ENCODE peak calls at places on chromosome 12, in eight cellular contexts. H is HCT116; G is T-helper 1 cell; V is CD8-positive, alpha-beta T cell; Y is NCI-H1417 treated with DMSO at 0.1 percent for 48 hours; L is LoVo; J is posterior vena cava; D is activated CD8-positive, alpha-beta memory T cell treated with anti-CD3 and anti-CD28 coated beads, Interleukin-2, amount 50 U/mL, for 48 hours. B is an unnamed sample.

GRCh38 chr12:124213606-124214347 is 81.1 kb upstream of the RFLNA start:
- DNase-seq in V (no peak), D (no peak), J (no peak), L (no peak), G (no peak), H (no peak), Y (no peak), B (no peak)

GRCh38 chr12:69779928-69780327 is 41.3 kb downstream of the RAB3IP start:
- DNase-seq in D (no peak), V (no peak), L (no peak), Y (no peak), J (no peak), H (peak), G (no peak), B (no peak)

GRCh38 chr12:81492131-81492720 is 266.9 kb downstream of the PPFIA2 start:
- DNase-seq in D (no peak), H (no peak), Y (no peak), V (no peak), L (no peak), G (no peak), J (no peak), B (no peak)

GRCh38 chr12:121388421-121388981 is 11.4 kb upstream of the RNF34 start:
- DNase-seq in H (no peak), J (no peak), V (no peak), D (no peak), Y (no peak), L (no peak), G (no peak), B (no peak)

GRCh38 chr12:105167346-105167745 is 59.8 kb downstream of the WASHC4 start:
- DNase-seq in G (no peak), V (no peak), J (no peak), D (no peak), Y (no peak), L (no peak), H (no peak), B (no peak)

GRCh38 chr12:1838994-1839365 is 18.6 kb downstream of the LRTM2 start:
- DNase-seq in J (peak), L (no peak), Y (no peak), D (no peak), H (no peak), G (no peak), V (no peak), B (no peak)

GRCh38 chr12:111434680-111435338 is 29.1 kb downstream of the SH2B3 start:
- DNase-seq in G (peak), V (peak), L (no peak), Y (no peak), H (no peak), J (no peak), D (peak), B (no peak)

GRCh38 chr12:132159555-132160003 is 15.3 kb downstream of the NOC4L start:
- DNase-seq in G (no peak), L (no peak), H (no peak), D (no peak), V (no peak), Y (no peak), J (peak), B (no peak)

GRCh38 chr12:106348411-106348810 is 9.1 kb upstream of the POLR3B start:
- DNase-seq in J (no peak), Y (no peak), L (no peak), H (no peak), D (no peak), G (no peak), V (no peak), B (no peak)

GRCh38 chr12:6037459-6037858 is 87.0 kb downstream of the VWF start:
- DNase-seq in D (no peak), G (no peak), V (no peak), Y (no peak), L (no peak), H (no peak), J (no peak), B (no peak)

GRCh38 chr12:113396200-113396599 is 7.5 kb downstream of the SDS start:
- DNase-seq in J (no peak), H (no peak), G (no peak), V (no peak), L (no peak), D (no peak), Y (no peak), B (no peak)

GRCh38 chr12:47267571-47267970 is 187.8 kb upstream of the AMIGO2 start:
- DNase-seq in J (no peak), G (no peak), H (no peak), V (no peak), L (no peak), D (no peak), Y (no peak), B (no peak)

GRCh38 chr12:56679834-56680575 is 8.1 kb downstream of the PTGES3 start:
- DNase-seq in Y (no peak), G (no peak), V (no peak), D (peak), H (no peak), J (peak), L (no peak), B (no peak)

GRCh38 chr12:17588968-17589367 is 501.0 kb downstream of the RERGL start:
- DNase-seq in V (no peak), Y (no peak), G (no peak), H (peak), D (no peak), J (no peak), L (peak), B (no peak)

GRCh38 chr12:68349921-68350606 is 17.9 kb upstream of the MDM1 start:
- DNase-seq in L (no peak), V (no peak), J (no peak), G (no peak), D (no peak), Y (peak), H (no peak), B (no peak)

GRCh38 chr12:49675137-49675536 is 32.1 kb downstream of the FMNL3 start:
- DNase-seq in J (no peak), H (no peak), G (no peak), V (no peak), D (no peak), L (no peak), Y (no peak), B (no peak)

GRCh38 chr12:15788266-15789214 is 648 bp downstream of the EPS8 start:
- DNase-seq in H (peak), L (peak), D (no peak), Y (peak), V (no peak), J (peak), G (no peak), B (peak)

GRCh38 chr12:26987634-26988424 is 26.4 kb downstream of the TM7SF3 start:
- DNase-seq in Y (no peak), L (no peak), D (no peak), H (no peak), J (no peak), G (no peak), V (no peak), B (no peak)

GRCh38 chr12:25904442-25904841 is 54.0 kb upstream of the RASSF8 start:
- DNase-seq in G (no peak), Y (no peak), H (no peak), J (no peak), D (no peak), L (no peak), V (no peak), B (no peak)

GRCh38 chr12:64566122-64566521 is 44.2 kb upstream of the RASSF3 start:
- DNase-seq in J (no peak), V (no peak), H (no peak), D (no peak), G (no peak), Y (no peak), L (no peak), B (no peak)

GRCh38 chr12:52798671-52799497 is 3.0 kb upstream of the KRT3 start:
- DNase-seq in H (peak), V (no peak), D (no peak), Y (no peak), L (peak), J (no peak), G (no peak), B (no peak)

GRCh38 chr12:6528539-6529235 is 5.6 kb upstream of the GAPDH start:
- DNase-seq in H (no peak), G (no peak), J (no peak), L (no peak), Y (no peak), D (no peak), V (no peak), B (no peak)

GRCh38 chr12:18158774-18159557 is 69.0 kb upstream of the RERGL start:
- DNase-seq in Y (no peak), L (peak), J (no peak), G (no peak), D (no peak), H (no peak), V (peak), B (peak)

GRCh38 chr12:124296916-124297351 is 2.0 kb downstream of the RFLNA start:
- DNase-seq in J (peak), D (no peak), Y (no peak), H (no peak), L (no peak), V (no peak), G (no peak), B (no peak)

GRCh38 chr12:2152134-2152533 is 99.3 kb downstream of the CACNA1C start:
- DNase-seq in J (no peak), H (no peak), L (no peak), V (no peak), Y (no peak), D (no peak), G (no peak), B (no peak)

GRCh38 chr12:95836630-95837239 is 22.0 kb upstream of the SNRPF start:
- DNase-seq in Y (no peak), V (no peak), D (no peak), G (no peak), J (no peak), L (no peak), H (no peak), B (no peak)

GRCh38 chr12:84738481-84738972 is 174.1 kb downstream of the SLC6A15 start:
- DNase-seq in L (no peak), H (no peak), D (no peak), Y (no peak), V (no peak), J (no peak), G (no peak), B (no peak)

GRCh38 chr12:76259660-76260389 is 88.4 kb downstream of the BBS10 start:
- DNase-seq in Y (no peak), J (no peak), G (no peak), V (no peak), H (no peak), D (no peak), L (no peak), B (no peak)

GRCh38 chr12:77256924-77257323 is 191.6 kb upstream of the E2F7 start:
- DNase-seq in V (no peak), L (no peak), H (no peak), Y (no peak), J (no peak), G (no peak), D (no peak), B (no peak)

GRCh38 chr12:53344824-53345485 is 8.8 kb upstream of the SP7 start:
- DNase-seq in Y (no peak), G (peak), D (peak), H (no peak), J (peak), V (peak), L (peak), B (peak)

GRCh38 chr12:80321653-80322052 is 122.4 kb upstream of the PTPRQ start:
- DNase-seq in H (no peak), Y (no peak), L (peak), J (no peak), V (no peak), D (no peak), G (no peak), B (no peak)